ENCODE peak calls at places on chromosomes 3 and 15, in six cellular contexts. One of them, this sample, is unnamed.

GRCh38 chr3:129827765-129828164 is 65.7 kb downstream of the TMCC1 start:
- DNase-seq in kidney: no peak
- DNase-seq in retinal pigment epithelial cell: no peak
- DNase-seq in right lobe of liver: no peak
- DNase-seq in Peyer's patch: no peak
- DNase-seq in brain microvascular endothelial cell: no peak
- DNase-seq in this sample: no peak

GRCh38 chr3:95356764-95357501 is 1294.1 kb downstream of the NSUN3 start:
- DNase-seq in retinal pigment epithelial cell: no peak
- DNase-seq in kidney: peak
- DNase-seq in Peyer's patch: no peak
- DNase-seq in brain microvascular endothelial cell: no peak
- DNase-seq in right lobe of liver: no peak
- DNase-seq in this sample: no peak

GRCh38 chr3:116971531-116971930 is 262.0 kb downstream of the TUSC7 start:
- DNase-seq in right lobe of liver: no peak
- DNase-seq in kidney: no peak
- DNase-seq in retinal pigment epithelial cell: no peak
- DNase-seq in brain microvascular endothelial cell: no peak
- DNase-seq in Peyer's patch: no peak
- DNase-seq in this sample: no peak

GRCh38 chr3:152148579-152148978 is 120.2 kb upstream of the MBNL1 start:
- DNase-seq in brain microvascular endothelial cell: no peak
- DNase-seq in kidney: no peak
- DNase-seq in Peyer's patch: no peak
- DNase-seq in right lobe of liver: no peak
- DNase-seq in retinal pigment epithelial cell: no peak
- DNase-seq in this sample: no peak

GRCh38 chr3:124882749-124883148 is 4.4 kb downstream of the ITGB5 start:
- DNase-seq in kidney: no peak
- DNase-seq in brain microvascular endothelial cell: peak
- DNase-seq in Peyer's patch: no peak
- DNase-seq in retinal pigment epithelial cell: no peak
- DNase-seq in right lobe of liver: no peak
- DNase-seq in this sample: no peak

GRCh38 chr3:156600834-156601233 is 45.9 kb upstream of the SSR3 start:
- DNase-seq in Peyer's patch: no peak
- DNase-seq in kidney: no peak
- DNase-seq in right lobe of liver: no peak
- DNase-seq in retinal pigment epithelial cell: no peak
- DNase-seq in brain microvascular endothelial cell: no peak
- DNase-seq in this sample: no peak

GRCh38 chr3:171077261-171077660 is 50.7 kb upstream of the SLC2A2 start:
- DNase-seq in brain microvascular endothelial cell: no peak
- DNase-seq in right lobe of liver: no peak
- DNase-seq in Peyer's patch: no peak
- DNase-seq in retinal pigment epithelial cell: no peak
- DNase-seq in kidney: no peak
- DNase-seq in this sample: no peak

GRCh38 chr15:75104804-75105557 is 81.6 kb downstream of the PPCDC start:
- DNase-seq in kidney: peak
- DNase-seq in right lobe of liver: no peak
- DNase-seq in Peyer's patch: no peak
- DNase-seq in brain microvascular endothelial cell: peak
- DNase-seq in retinal pigment epithelial cell: peak
- DNase-seq in this sample: peak

GRCh38 chr15:60917469-60918130 is 311.5 kb downstream of the RORA start:
- DNase-seq in Peyer's patch: no peak
- DNase-seq in kidney: peak
- DNase-seq in right lobe of liver: peak
- DNase-seq in retinal pigment epithelial cell: peak
- DNase-seq in brain microvascular endothelial cell: no peak
- DNase-seq in this sample: no peak

GRCh38 chr3:122458992-122459391 is 43.1 kb upstream of the WDR5B start:
- DNase-seq in right lobe of liver: no peak
- DNase-seq in Peyer's patch: no peak
- DNase-seq in retinal pigment epithelial cell: peak
- DNase-seq in brain microvascular endothelial cell: no peak
- DNase-seq in kidney: no peak
- DNase-seq in this sample: peak

GRCh38 chr3:79314962-79315361 is 452.8 kb downstream of the ROBO1 start:
- DNase-seq in Peyer's patch: no peak
- DNase-seq in retinal pigment epithelial cell: no peak
- DNase-seq in right lobe of liver: no peak
- DNase-seq in brain microvascular endothelial cell: no peak
- DNase-seq in kidney: no peak
- DNase-seq in this sample: no peak

GRCh38 chr3:121592856-121593702 is at the start of gene FBXO40:
- DNase-seq in brain microvascular endothelial cell: no peak
- DNase-seq in right lobe of liver: peak
- DNase-seq in kidney: no peak
- DNase-seq in retinal pigment epithelial cell: no peak
- DNase-seq in Peyer's patch: no peak
- DNase-seq in this sample: no peak

DNA sequence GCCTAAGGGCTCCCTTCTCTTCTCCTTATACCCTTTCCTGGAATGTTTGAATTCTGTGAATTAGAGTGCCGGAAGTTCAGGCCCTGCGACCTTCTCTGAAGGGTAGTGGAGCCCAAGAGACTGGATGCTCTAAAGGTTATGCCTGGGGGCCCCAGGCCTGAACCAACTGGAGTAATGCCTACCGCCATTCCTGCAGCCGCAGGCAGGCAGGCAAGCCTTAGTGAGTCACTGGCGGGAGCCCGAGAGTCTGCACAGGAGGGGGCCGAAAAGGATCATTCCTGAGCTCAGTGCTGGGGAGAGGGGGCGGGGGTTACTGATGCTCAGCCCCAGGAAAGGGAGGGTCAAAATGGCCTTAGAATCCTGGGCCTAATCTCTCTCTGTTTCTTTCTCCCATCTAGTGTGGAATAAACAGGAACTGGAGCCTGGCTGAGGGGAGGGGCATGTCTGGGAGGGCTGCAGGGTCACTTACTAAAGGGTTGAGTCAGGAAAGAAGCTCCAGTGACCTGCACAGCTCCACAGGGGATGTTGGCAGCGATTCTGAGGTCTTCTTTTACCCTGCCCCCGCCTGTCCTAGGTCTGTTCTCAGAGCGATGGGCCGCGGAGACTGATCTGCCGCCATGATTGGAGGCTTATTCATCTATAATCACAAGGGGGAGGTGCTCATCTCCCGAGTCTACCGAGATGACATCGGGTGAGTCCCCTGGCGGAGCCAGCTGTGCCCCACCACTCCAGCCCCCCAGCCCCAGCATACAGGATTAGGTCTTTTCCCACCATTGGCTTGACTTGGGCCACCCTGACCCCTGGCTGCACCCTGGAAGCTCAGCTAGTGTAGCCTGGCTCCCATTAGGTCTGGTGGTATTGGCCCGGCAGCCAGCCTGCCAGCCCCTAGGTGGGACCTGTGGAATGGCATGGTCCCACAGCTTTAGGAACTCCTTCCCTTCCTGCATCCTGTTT is 2.0 kb downstream of the AP2M1 start:
- DNase-seq in brain microvascular endothelial cell: peak
- DNase-seq in kidney: peak
- DNase-seq in right lobe of liver: peak
- DNase-seq in Peyer's patch: no peak
- DNase-seq in retinal pigment epithelial cell: peak
- DNase-seq in this sample: peak
- TF ChIP-seq CTCF in brain microvascular endothelial cell: peak
- TF ChIP-seq CTCF in kidney: no peak
- TF ChIP-seq CTCF in right lobe of liver: no peak
- TF ChIP-seq CTCF in Peyer's patch: no peak
- TF ChIP-seq CTCF in retinal pigment epithelial cell: peak
- TF ChIP-seq CTCF in this sample: no peak

DNA sequence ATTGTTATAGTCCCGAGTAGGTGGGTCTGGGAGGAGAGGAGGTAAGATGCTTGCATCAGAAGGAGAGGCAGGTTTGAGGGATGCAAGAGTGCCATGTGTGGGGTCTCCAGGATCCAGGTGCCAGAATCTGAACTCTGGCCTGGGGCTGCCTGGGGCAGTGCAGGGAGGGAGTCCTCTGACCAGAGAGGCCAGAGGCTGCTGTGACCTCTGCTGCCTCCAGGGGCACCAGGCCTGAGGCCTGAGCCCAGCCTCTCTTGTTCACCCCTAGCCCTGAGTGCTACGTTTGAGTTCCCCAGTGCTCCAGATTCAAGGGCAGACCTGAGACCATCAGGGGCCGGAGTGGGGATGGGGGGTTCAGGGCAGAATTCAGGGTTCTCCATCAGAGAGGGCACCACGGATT is 7.4 kb downstream of the SLC38A3 start:
- DNase-seq in Peyer's patch: no peak
- DNase-seq in right lobe of liver: no peak
- DNase-seq in retinal pigment epithelial cell: no peak
- DNase-seq in brain microvascular endothelial cell: no peak
- DNase-seq in kidney: no peak
- DNase-seq in this sample: no peak
- TF ChIP-seq CTCF in Peyer's patch: no peak
- TF ChIP-seq CTCF in right lobe of liver: no peak
- TF ChIP-seq CTCF in retinal pigment epithelial cell: no peak
- TF ChIP-seq CTCF in brain microvascular endothelial cell: peak
- TF ChIP-seq CTCF in kidney: no peak
- TF ChIP-seq CTCF in this sample: no peak

DNA sequence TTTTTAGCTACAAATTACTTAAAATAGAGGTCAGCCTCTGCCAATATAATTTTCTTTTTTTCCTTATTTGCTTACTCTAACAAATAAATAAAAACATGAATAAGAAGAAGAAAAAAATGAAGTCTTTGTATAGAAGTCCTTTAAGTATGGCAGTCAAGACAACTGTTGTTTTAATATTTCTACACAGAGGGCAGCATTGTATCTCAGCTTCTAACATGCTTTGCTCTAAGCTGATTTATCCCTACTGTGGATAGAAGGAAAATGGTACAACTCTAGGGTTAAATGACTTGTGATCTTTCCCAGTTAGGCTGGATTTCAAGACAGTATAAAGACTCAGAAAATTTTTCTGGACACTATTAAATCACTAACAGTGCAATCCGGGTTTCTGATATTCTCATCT is 104.3 kb upstream of the MEIS2 start:
- DNase-seq in right lobe of liver: no peak
- DNase-seq in retinal pigment epithelial cell: no peak
- DNase-seq in Peyer's patch: no peak
- DNase-seq in brain microvascular endothelial cell: no peak
- DNase-seq in kidney: no peak
- DNase-seq in this sample: no peak
- TF ChIP-seq CTCF in right lobe of liver: peak
- TF ChIP-seq CTCF in retinal pigment epithelial cell: peak
- TF ChIP-seq CTCF in Peyer's patch: no peak
- TF ChIP-seq CTCF in brain microvascular endothelial cell: no peak
- TF ChIP-seq CTCF in kidney: no peak
- TF ChIP-seq CTCF in this sample: no peak

GRCh38 chr15:50123861-50124556 is 5.0 kb upstream of the ATP8B4 start:
- DNase-seq in brain microvascular endothelial cell: no peak
- DNase-seq in Peyer's patch: no peak
- DNase-seq in retinal pigment epithelial cell: no peak
- DNase-seq in right lobe of liver: no peak
- DNase-seq in kidney: no peak
- DNase-seq in this sample: no peak

GRCh38 chr15:50117628-50118027 is 1.4 kb downstream of the ATP8B4 start:
- DNase-seq in retinal pigment epithelial cell: no peak
- DNase-seq in Peyer's patch: no peak
- DNase-seq in kidney: no peak
- DNase-seq in brain microvascular endothelial cell: no peak
- DNase-seq in right lobe of liver: no peak
- DNase-seq in this sample: no peak

GRCh38 chr15:50114381-50114780 is 4.7 kb downstream of the ATP8B4 start:
- DNase-seq in Peyer's patch: no peak
- DNase-seq in kidney: no peak
- DNase-seq in right lobe of liver: no peak
- DNase-seq in brain microvascular endothelial cell: no peak
- DNase-seq in retinal pigment epithelial cell: no peak
- DNase-seq in this sample: no peak

GRCh38 chr15:50116477-50116876 is 2.6 kb downstream of the ATP8B4 start:
- DNase-seq in right lobe of liver: no peak
- DNase-seq in kidney: no peak
- DNase-seq in brain microvascular endothelial cell: no peak
- DNase-seq in Peyer's patch: no peak
- DNase-seq in retinal pigment epithelial cell: no peak
- DNase-seq in this sample: no peak

GRCh38 chr15:50119063-50119700 is at the start of gene ATP8B4:
- DNase-seq in Peyer's patch: no peak
- DNase-seq in kidney: no peak
- DNase-seq in retinal pigment epithelial cell: no peak
- DNase-seq in brain microvascular endothelial cell: no peak
- DNase-seq in right lobe of liver: no peak
- DNase-seq in this sample: no peak
- TF ChIP-seq CTCF in Peyer's patch: no peak
- TF ChIP-seq CTCF in kidney: no peak
- TF ChIP-seq CTCF in retinal pigment epithelial cell: no peak
- TF ChIP-seq CTCF in brain microvascular endothelial cell: no peak
- TF ChIP-seq CTCF in right lobe of liver: no peak
- TF ChIP-seq CTCF in this sample: no peak

GRCh38 chr3:31254483-31254882 is 278.2 kb upstream of the STT3B start:
- DNase-seq in brain microvascular endothelial cell: no peak
- DNase-seq in right lobe of liver: no peak
- DNase-seq in retinal pigment epithelial cell: no peak
- DNase-seq in kidney: no peak
- DNase-seq in Peyer's patch: no peak
- DNase-seq in this sample: no peak
- TF ChIP-seq CTCF in brain microvascular endothelial cell: no peak
- TF ChIP-seq CTCF in right lobe of liver: no peak
- TF ChIP-seq CTCF in retinal pigment epithelial cell: no peak
- TF ChIP-seq CTCF in kidney: no peak
- TF ChIP-seq CTCF in Peyer's patch: no peak
- TF ChIP-seq CTCF in this sample: no peak

This sample was measured in RWPE1.